ENCODE peak calls at places on chromosomes 4 and X, in five cellular contexts. Z, V, J, L and M are unnamed samples.

GRCh38 chr4:26192921-26193894 is 127.6 kb upstream of the RBPJ start:
- DNase-seq in V (no peak), L (no peak), Z (no peak), J (no peak), M (no peak)

GRCh38 chr4:91989914-91990313 is 313.9 kb upstream of the GRID2 start:
- DNase-seq in V (no peak), Z (no peak), J (no peak), L (no peak), M (no peak)

GRCh38 chr4:107586321-107586720 is 133.7 kb downstream of the PAPSS1 start:
- DNase-seq in L (no peak), V (no peak), J (no peak), Z (no peak), M (no peak)

GRCh38 chrX:53281321-53281822 is at the start of gene IQSEC2:
- DNase-seq in V (peak), Z (peak), J (peak), L (peak), M (peak)

GRCh38 chr4:40502936-40503335 is 126.7 kb downstream of the RBM47 start:
- DNase-seq in L (no peak), J (no peak), V (no peak), Z (no peak), M (no peak)

GRCh38 chrX:123087326-123087725 is 96.8 kb upstream of the GRIA3 start:
- DNase-seq in Z (no peak), J (no peak), V (peak), L (no peak), M (no peak)

GRCh38 chrX:53584891-53585290 is 101.6 kb downstream of the HUWE1 start:
- DNase-seq in J (no peak), L (no peak), V (no peak), Z (no peak), M (no peak)

GRCh38 chr4:102392033-102392744 is 46.9 kb upstream of the SLC39A8 start:
- DNase-seq in J (no peak), Z (no peak), V (no peak), L (no peak), M (no peak)

GRCh38 chr4:41258783-41259182 is 2.1 kb downstream of the UCHL1 start:
- DNase-seq in Z (no peak), J (peak), V (peak), L (peak), M (no peak)

GRCh38 chr4:186881521-186882220 is 158.0 kb upstream of the FAT1 start:
- DNase-seq in V (peak), Z (no peak), L (peak), J (peak), M (no peak)

GRCh38 chr4:42555828-42556227 is 101.1 kb downstream of the ATP8A1 start:
- DNase-seq in J (no peak), L (no peak), V (peak), Z (no peak), M (no peak)

GRCh38 chr4:24472514-24473308 is 111.6 kb downstream of the DHX15 start:
- DNase-seq in V (peak), J (peak), L (peak), Z (peak), M (peak)
- H3K4me3 ChIP-seq in V (peak), J (peak), L (peak), Z (peak), M (peak)

GRCh38 chr4:76305033-76305687 is 1.4 kb upstream of the STBD1 start:
- DNase-seq in Z (no peak), V (no peak), J (no peak), L (no peak), M (no peak)

GRCh38 chr4:76308548-76308947 is 2.0 kb downstream of the STBD1 start:
- DNase-seq in Z (peak), L (no peak), V (no peak), J (no peak), M (no peak)

GRCh38 chr4:76306882-76307669 is 543 bp downstream of the STBD1 start:
- DNase-seq in L (peak), V (peak), Z (peak), J (no peak), M (no peak)

GRCh38 chr4:76307670-76308014 is 1.1 kb downstream of the STBD1 start:
- DNase-seq in J (no peak), Z (peak), L (no peak), V (no peak), M (no peak)

GRCh38 chr4:76305971-76306881 is at the start of gene STBD1:
- DNase-seq in L (peak), V (peak), J (peak), Z (peak), M (peak)
- TF ChIP-seq CTCF in L (peak), V (no peak), J (no peak), Z (no peak), M (no peak)

DNA sequence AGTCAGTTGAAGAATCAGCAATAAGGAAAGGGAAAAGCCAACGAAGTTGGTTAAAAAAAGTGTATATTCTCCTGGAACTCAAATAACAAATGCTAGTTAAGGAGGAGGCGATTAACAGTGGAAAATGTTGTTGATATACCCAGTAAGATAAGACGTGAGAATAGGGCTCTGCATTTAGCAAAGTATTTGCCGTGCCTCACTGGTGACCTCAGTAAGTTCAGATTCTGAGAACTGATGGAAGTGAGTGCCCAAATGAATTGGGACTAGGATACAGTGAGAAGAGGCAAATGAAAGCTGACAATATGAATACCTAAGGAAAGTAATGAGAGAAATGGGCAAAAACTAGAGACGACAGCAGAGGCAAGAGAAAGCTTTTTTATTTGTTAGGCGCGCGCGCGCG is 3.5 kb downstream of the TECRL start:
- DNase-seq in J (no peak), V (no peak), Z (no peak), L (no peak), M (no peak)
- H3K27ac ChIP-seq in J (no peak), V (no peak), Z (peak), L (no peak), M (no peak)

DNA sequence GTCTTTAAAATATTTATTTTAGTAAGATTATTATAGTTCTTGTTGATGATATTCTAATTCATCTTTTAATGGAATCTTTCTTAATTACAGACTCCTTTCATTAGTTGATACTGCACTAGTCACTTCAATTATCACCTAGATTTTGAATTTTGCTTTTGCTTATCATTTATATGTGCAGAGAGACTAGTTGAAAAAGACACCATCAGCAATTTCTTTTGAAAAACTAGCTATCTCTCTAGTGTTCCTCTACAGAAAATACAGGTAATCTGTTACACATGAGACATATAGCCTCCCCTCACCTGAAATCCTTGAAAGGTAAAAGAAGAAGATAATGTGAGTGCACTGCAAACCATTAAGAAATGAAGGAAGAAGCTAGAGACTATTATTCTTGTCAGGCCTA is 31.3 kb downstream of the GPRIN3 start:
- DNase-seq in Z (no peak), L (no peak), V (no peak), J (no peak), M (no peak)
- H3K4me3 ChIP-seq in Z (no peak), L (no peak), V (no peak), J (no peak), M (no peak)

GRCh38 chrX:57119416-57119815 is 1.9 kb downstream of the SPIN2B start:
- DNase-seq in Z (no peak), L (no peak), J (no peak), V (no peak), M (no peak)

GRCh38 chrX:57121162-57121741 is at the start of gene SPIN2B:
- DNase-seq in L (peak), J (peak), V (peak), Z (peak), M (peak)
- TF ChIP-seq CTCF in L (no peak), J (no peak), V (no peak), Z (no peak), M (no peak)

DNA sequence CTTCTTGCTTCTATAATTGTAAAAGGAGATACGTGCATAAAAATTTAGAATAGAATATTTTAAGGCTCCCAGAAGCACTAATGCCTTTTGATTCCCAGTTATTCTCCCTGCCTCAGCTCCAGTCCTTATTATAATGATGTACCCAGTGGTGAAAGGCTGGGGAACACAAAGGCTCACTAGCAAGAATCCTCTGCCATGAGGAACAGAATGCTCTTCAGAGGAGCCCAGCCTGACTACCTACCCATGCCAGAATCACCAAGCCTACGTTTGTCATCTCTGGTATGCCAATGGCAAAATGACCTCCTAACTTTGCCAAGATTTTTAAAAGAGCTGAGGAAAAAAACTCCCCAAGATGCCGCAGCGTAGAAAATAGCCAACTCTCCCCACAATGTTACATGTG is 21.7 kb downstream of the GATB start:
- DNase-seq in J (no peak), L (no peak), V (no peak), Z (no peak), M (no peak)
- H3K27ac ChIP-seq in J (no peak), L (no peak), V (no peak), Z (no peak), M (no peak)

GRCh38 chrX:16610121-16610565 is 39.8 kb upstream of the S100G start:
- DNase-seq in L (peak), V (peak), J (no peak), Z (no peak), M (no peak)

GRCh38 chrX:16603822-16604221 is 46.1 kb upstream of the S100G start:
- DNase-seq in L (no peak), V (peak), Z (no peak), J (no peak), M (no peak)

GRCh38 chrX:16606142-16606720 is 43.7 kb upstream of the S100G start:
- DNase-seq in Z (no peak), L (no peak), V (no peak), J (no peak), M (no peak)

GRCh38 chrX:16601885-16602284 is 48.1 kb upstream of the S100G start:
- DNase-seq in J (no peak), V (no peak), Z (peak), L (no peak), M (no peak)

DNA sequence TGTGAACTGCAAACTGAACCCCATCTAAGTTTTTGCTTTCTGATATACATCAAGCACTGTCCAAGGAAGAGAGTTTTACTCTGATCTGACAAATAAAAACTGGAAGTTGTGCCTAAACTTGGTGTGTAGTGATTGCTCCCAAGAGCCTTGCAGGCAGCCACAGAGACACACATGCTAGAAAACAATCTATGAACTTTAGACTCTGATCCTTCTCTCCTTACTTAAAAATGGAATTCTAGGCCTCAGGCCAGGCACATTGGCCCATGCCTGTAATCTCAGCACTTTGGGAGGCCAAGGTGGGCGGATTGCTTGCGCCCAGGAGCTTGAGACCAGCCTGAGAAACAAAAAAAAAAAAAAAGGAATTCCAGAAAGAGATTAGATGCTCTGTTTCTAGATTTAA is 45.7 kb upstream of the S100G start:
- DNase-seq in Z (no peak), L (no peak), V (no peak), J (no peak), M (no peak)
- H3K4me3 ChIP-seq in Z (no peak), L (no peak), V (no peak), J (no peak), M (no peak)

GRCh38 chr4:122796801-122797404 is 29.7 kb upstream of the FGF2 start:
- DNase-seq in Z (no peak), V (no peak), J (no peak), L (no peak), M (no peak)

GRCh38 chr4:122793811-122794210 is 32.8 kb upstream of the FGF2 start:
- DNase-seq in V (no peak), J (no peak), L (no peak), Z (no peak), M (no peak)

GRCh38 chr4:122798917-122799316 is 27.7 kb upstream of the FGF2 start:
- DNase-seq in J (no peak), V (no peak), Z (no peak), L (no peak), M (no peak)

GRCh38 chr4:122797405-122798094 is 29.1 kb upstream of the FGF2 start:
- DNase-seq in J (no peak), V (no peak), Z (no peak), L (no peak), M (no peak)

GRCh38 chr4:122798101-122798500 is 28.5 kb upstream of the FGF2 start:
- DNase-seq in L (peak), V (no peak), Z (no peak), J (no peak), M (no peak)
- TF ChIP-seq CTCF in L (peak), V (no peak), Z (no peak), J (no peak), M (no peak)

GRCh38 chr4:17489721-17490120 is 22.2 kb downstream of the QDPR start:
- DNase-seq in Z (no peak), J (no peak), L (no peak), V (no peak), M (no peak)
- H3K27ac ChIP-seq in Z (no peak), J (no peak), L (no peak), V (no peak), M (no peak)

GRCh38 chrX:6227445-6227820 is 1.2 kb downstream of the NLGN4X start:
- DNase-seq in Z (no peak), L (no peak), V (no peak), J (no peak), M (no peak)

GRCh38 chrX:6225307-6226052 is 3.2 kb downstream of the NLGN4X start:
- DNase-seq in V (no peak), J (no peak), L (no peak), Z (no peak), M (no peak)

GRCh38 chrX:6228720-6229119 is at the start of gene NLGN4X:
- DNase-seq in V (no peak), J (no peak), Z (no peak), L (no peak), M (no peak)

GRCh38 chrX:6226053-6226645 is 2.5 kb downstream of the NLGN4X start:
- DNase-seq in L (no peak), J (no peak), V (no peak), Z (no peak), M (no peak)

DNA sequence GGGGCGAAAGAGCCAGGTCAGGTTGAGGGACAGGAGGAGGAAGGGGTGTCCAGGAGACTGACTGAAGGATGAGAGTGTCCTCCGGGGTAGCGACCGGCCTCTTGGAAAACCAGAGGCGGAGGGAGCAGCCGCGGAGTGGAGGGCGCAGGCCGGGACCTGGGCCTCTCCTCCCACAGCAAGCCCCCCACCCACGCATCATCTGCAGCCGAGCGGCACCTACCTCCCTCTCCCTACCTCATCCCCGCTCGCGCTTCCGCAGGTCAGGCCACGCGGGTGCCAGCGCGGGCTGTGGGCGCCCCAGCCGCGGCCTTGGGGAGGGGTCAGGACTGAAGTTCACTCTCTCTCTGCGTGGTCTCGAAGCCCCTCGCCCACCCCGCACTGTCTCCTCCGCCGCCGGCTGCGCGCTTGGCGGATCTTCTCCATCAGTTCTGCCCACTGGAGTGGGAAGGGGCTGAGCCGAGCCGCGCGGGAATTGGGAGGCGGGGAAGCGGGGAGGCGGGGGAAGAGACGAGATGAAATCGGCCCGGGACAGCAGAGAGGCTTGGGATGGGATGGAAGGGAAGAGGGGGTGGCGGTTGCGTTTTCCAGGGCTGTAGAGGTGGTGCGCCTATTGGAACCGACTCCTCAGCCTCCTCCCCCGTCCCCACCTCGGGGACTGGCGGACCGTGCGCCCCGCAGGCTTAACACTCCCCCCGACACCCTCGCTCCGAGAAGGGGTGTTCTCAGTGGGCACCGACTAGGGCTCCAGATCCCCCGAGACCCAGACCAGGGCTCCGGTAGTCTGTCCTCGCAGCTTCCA is 1.8 kb downstream of the NLGN4X start:
- DNase-seq in J (no peak), L (no peak), V (no peak), Z (no peak), M (no peak)
- H3K4me3 ChIP-seq in J (no peak), L (peak), V (peak), Z (no peak), M (peak)